ENCODE peak calls at places on chromosomes 12 and 14, in ten cellular contexts. L, D, R, H, Z, O, M, I, C and V are unnamed samples.
A peak's percentile ranks its signal among the peaks of the same experiment; 100 is the strongest.

GRCh38 chr12:124618291-124618902 is 51.0 kb upstream of the NCOR2 start:
- DNase-seq in C (no peak), Z (no peak), H (no peak), R (no peak), L (no peak), M (no peak), I (no peak), O (no peak), D (no peak), V (no peak)

GRCh38 chr14:21556378-21557083 is 23.3 kb downstream of the OR10G3 start:
- DNase-seq in M (no peak), Z (no peak), O (no peak), C (no peak), I (no peak), R (no peak), H (no peak), D (no peak), L (no peak), V (no peak)

GRCh38 chr12:68611094-68611818 is 557 bp downstream of the RAP1B start:
- DNase-seq in Z (peak; percentile 36), H (no peak), L (peak; percentile 25), I (peak; percentile 52), C (no peak), R (peak; percentile 76), O (peak; percentile 49), M (peak; percentile 53), D (peak; percentile 51), V (peak; percentile 63)

GRCh38 chr12:115338566-115339294 is 654.8 kb upstream of the TBX3 start:
- DNase-seq in I (no peak), M (no peak), C (no peak), R (no peak), H (no peak), Z (no peak), L (no peak), D (no peak), O (peak; percentile 18), V (no peak)

GRCh38 chr12:81610955-81611889 is 147.9 kb downstream of the PPFIA2 start:
- DNase-seq in H (peak; percentile 28), L (no peak), R (no peak), D (no peak), Z (no peak), I (peak; percentile 9), M (no peak), O (no peak), C (no peak), V (no peak)

GRCh38 chr12:59151243-59151642 is 230.9 kb upstream of the LRIG3 start:
- DNase-seq in R (no peak), Z (no peak), L (no peak), C (no peak), D (no peak), H (no peak), M (no peak), I (no peak), O (no peak), V (no peak)

GRCh38 chr14:55052259-55052930 is 948 bp downstream of the MAPK1IP1L start:
- DNase-seq in L (no peak), D (no peak), C (no peak), M (no peak), R (no peak), I (no peak), H (no peak), O (no peak), Z (no peak), V (no peak)

GRCh38 chr14:68232643-68233055 is 413.1 kb downstream of the RAD51B start:
- DNase-seq in H (peak; percentile 67), I (no peak), D (no peak), O (peak; percentile 87), L (no peak), M (no peak), R (no peak), Z (peak; percentile 53), C (no peak), V (peak; percentile 86)

GRCh38 chr12:69405466-69405865 is 45.9 kb downstream of the YEATS4 start:
- DNase-seq in R (no peak), Z (no peak), C (no peak), M (no peak), D (no peak), H (peak; percentile 47), I (no peak), L (no peak), O (peak; percentile 74), V (no peak)

GRCh38 chr12:102513739-102514138 is 33.4 kb upstream of the IGF1 start:
- DNase-seq in Z (no peak), M (no peak), R (no peak), O (no peak), I (no peak), C (no peak), H (no peak), D (no peak), L (no peak), V (no peak)

GRCh38 chr14:80538633-80539375 is 327.5 kb upstream of the DIO2 start:
- DNase-seq in L (no peak), D (no peak), H (peak; percentile 11), R (no peak), M (no peak), C (no peak), Z (no peak), I (no peak), O (no peak), V (no peak)

GRCh38 chr14:83294941-83295340 is 1761.3 kb upstream of the SEL1L start:
- DNase-seq in L (no peak), Z (no peak), C (no peak), R (no peak), M (no peak), I (no peak), D (no peak), H (no peak), O (no peak), V (no peak)

GRCh38 chr12:3155710-3156386 is 78.7 kb downstream of the TSPAN9 start:
- DNase-seq in Z (no peak), R (no peak), D (no peak), I (no peak), H (no peak), O (no peak), C (no peak), L (no peak), M (no peak), V (no peak)

GRCh38 chr14:102140027-102140749 is 491 bp downstream of the WDR20 start:
- DNase-seq in R (peak; percentile 45), L (peak; percentile 23), M (peak; percentile 28), O (no peak), C (no peak), H (peak; percentile 6), Z (peak; percentile 47), I (peak; percentile 28), D (peak; percentile 39), V (peak; percentile 23)

GRCh38 chr12:96258451-96258933 is 64.3 kb downstream of the ELK3 start:
- DNase-seq in O (no peak), I (no peak), D (no peak), R (peak; percentile 72), M (no peak), L (no peak), H (no peak), Z (peak; percentile 21), C (no peak), V (peak; percentile 70)

GRCh38 chr12:100987552-100988277 is 193.1 kb downstream of the ANO4 start:
- DNase-seq in R (no peak), D (no peak), C (no peak), H (peak; percentile 20), I (peak; percentile 51), M (no peak), Z (peak; percentile 2), L (no peak), O (no peak), V (no peak)

GRCh38 chr12:5945071-5946008 is at the start of gene ANO2:
- DNase-seq in I (peak; percentile 62), C (no peak), O (no peak), R (peak; percentile 40), D (no peak), H (no peak), L (no peak), M (no peak), Z (peak; percentile 5), V (no peak)

GRCh38 chr14:31026395-31027096 is 367 bp upstream of the STRN3 start:
- DNase-seq in O (peak; percentile 94), H (peak; percentile 99), M (peak; percentile 91), L (peak; percentile 89), C (peak; percentile 72), R (peak; percentile 97), Z (peak; percentile 91), I (peak; percentile 97), D (peak; percentile 95), V (peak; percentile 96)

GRCh38 chr12:100348657-100349454 is 8.0 kb upstream of the SLC17A8 start:
- DNase-seq in L (no peak), R (no peak), M (no peak), C (no peak), O (no peak), I (no peak), D (no peak), H (peak; percentile 54), Z (no peak), V (no peak)

GRCh38 chr14:35342160-35343010 is 50.2 kb downstream of the PSMA6 start:
- DNase-seq in M (no peak), O (no peak), R (peak; percentile 75), C (no peak), Z (no peak), I (no peak), L (no peak), H (no peak), D (no peak), V (peak; percentile 52)

GRCh38 chr12:43308776-43309175 is 243.2 kb downstream of the ADAMTS20 start:
- DNase-seq in D (no peak), R (no peak), L (no peak), H (no peak), Z (no peak), M (no peak), I (no peak), O (no peak), C (no peak), V (no peak)

GRCh38 chr12:52119398-52120254 is 40.1 kb downstream of the SMIM41 start:
- DNase-seq in M (peak; percentile 30), I (peak; percentile 52), H (peak; percentile 70), O (no peak), L (peak; percentile 25), C (no peak), R (peak; percentile 53), Z (peak; percentile 58), D (no peak), V (no peak)

GRCh38 chr12:94534761-94535613 is 75.3 kb upstream of the CEP83 start:
- DNase-seq in H (no peak), L (no peak), R (no peak), I (no peak), C (no peak), Z (no peak), M (no peak), O (no peak), D (no peak), V (no peak)